ENCODE peak calls at places on chromosomes 11 and 22, in four cellular contexts. T, V, E and A are unnamed samples.

GRCh38 chr11:67996622-67997459 is 7.1 kb downstream of the UNC93B1 start:
- DNase-seq in E (no peak), T (peak), V (no peak), A (peak)

GRCh38 chr11:3615998-3616397 is 25.8 kb downstream of the ART5 start:
- DNase-seq in E (no peak), V (no peak), T (no peak), A (no peak)

GRCh38 chr11:124717786-124718634 is 21.7 kb upstream of the NRGN start:
- DNase-seq in T (no peak), E (no peak), V (no peak), A (no peak)

GRCh38 chr11:74367881-74368280 is 30.4 kb downstream of the PGM2L1 start:
- DNase-seq in E (no peak), V (no peak), T (no peak), A (no peak)

GRCh38 chr11:36131719-36132349 is 157.4 kb downstream of the COMMD9 start:
- DNase-seq in E (peak), T (no peak), V (no peak), A (no peak)

GRCh38 chr11:47433991-47434786 is 8.0 kb upstream of the PSMC3 start:
- DNase-seq in E (no peak), T (no peak), V (no peak), A (no peak)

GRCh38 chr11:134939046-134939445 is 527.0 kb upstream of the B3GAT1 start:
- DNase-seq in T (no peak), E (no peak), V (no peak), A (no peak)

GRCh38 chr11:19601235-19601634 is 111.4 kb upstream of the NAV2 start:
- DNase-seq in T (no peak), V (no peak), E (no peak), A (no peak)

GRCh38 chr11:61983419-61983818 is 16.0 kb upstream of the FTH1 start:
- DNase-seq in E (no peak), T (no peak), V (no peak), A (no peak)

GRCh38 chr11:120392791-120393190 is 56.6 kb downstream of the ARHGEF12 start:
- DNase-seq in E (no peak), V (no peak), T (no peak), A (no peak)

GRCh38 chr11:102810943-102811528 is 13.1 kb upstream of the MMP1 start:
- DNase-seq in T (peak), E (no peak), V (no peak), A (no peak)

GRCh38 chr11:86248609-86249008 is 4.1 kb downstream of the EED start:
- DNase-seq in V (no peak), T (no peak), E (no peak), A (no peak)

GRCh38 chr11:8289426-8290047 is 25.9 kb upstream of the LMO1 start:
- DNase-seq in V (no peak), E (peak), T (no peak), A (peak)

GRCh38 chr11:17014321-17014773 is at the start of gene PLEKHA7:
- DNase-seq in T (peak), V (no peak), E (peak), A (no peak)

GRCh38 chr11:129453293-129453721 is 77.7 kb downstream of the BARX2 start:
- DNase-seq in E (no peak), V (no peak), T (no peak), A (no peak)

GRCh38 chr11:11265320-11265719 is 87.7 kb downstream of the CSNK2A3 start:
- DNase-seq in T (no peak), V (no peak), E (no peak), A (no peak)

GRCh38 chr22:30326704-30327362 is at the start of gene TBC1D10A:
- DNase-seq in V (peak), T (peak), E (peak), A (peak)

GRCh38 chr11:64294665-64295289 is 3.7 kb downstream of the KCNK4 start:
- DNase-seq in E (no peak), T (no peak), V (no peak), A (no peak)

GRCh38 chr11:13011366-13012036 is 2.4 kb downstream of the RASSF10 start:
- DNase-seq in E (no peak), V (no peak), T (peak), A (no peak)

GRCh38 chr11:5610446-5610845 is 14.0 kb downstream of the TRIM6 start:
- DNase-seq in E (no peak), V (no peak), T (no peak), A (no peak)

GRCh38 chr11:8167796-8168195 is 1.0 kb downstream of the RIC3 start:
- DNase-seq in V (no peak), T (no peak), E (no peak), A (no peak)

GRCh38 chr22:35489225-35489624 is 51.4 kb upstream of the RASD2 start:
- DNase-seq in E (peak), V (no peak), T (no peak), A (no peak)